ENCODE peak calls at places on chromosomes 16 and 17, in ten cellular contexts. One of them, this sample, is unnamed.

GRCh38 chr17:59527325-59527917 is 38.0 kb upstream of the DHX40 start:
- DNase-seq in naive B cell: no peak
- DNase-seq in endothelial cell: no peak
- DNase-seq in neural crest cell: no peak
- DNase-seq in AG09309: no peak
- DNase-seq in fibroblast of pulmonary artery: no peak
- DNase-seq in gastrocnemius medialis: no peak
- DNase-seq in HS-5: no peak
- DNase-seq in activated CD8-positive, alpha-beta memory T cell treated with anti-CD3 and anti-CD28 coated beads for 1 hour: no peak
- DNase-seq in activated CD8-positive, alpha-beta T cell treated with anti-CD3 and anti-CD28 coated beads, Interleukin-2, amount 10 ng/mL, durations not matched to agents 7 days and 5 days: no peak
- DNase-seq in this sample: no peak

GRCh38 chr17:263271-263670 is 81.8 kb upstream of the DOC2B start:
- DNase-seq in HS-5: no peak
- DNase-seq in fibroblast of pulmonary artery: no peak
- DNase-seq in activated CD8-positive, alpha-beta T cell treated with anti-CD3 and anti-CD28 coated beads, Interleukin-2, amount 10 ng/mL, durations not matched to agents 7 days and 5 days: no peak
- DNase-seq in endothelial cell: no peak
- DNase-seq in gastrocnemius medialis: no peak
- DNase-seq in naive B cell: no peak
- DNase-seq in neural crest cell: no peak
- DNase-seq in AG09309: no peak
- DNase-seq in activated CD8-positive, alpha-beta memory T cell treated with anti-CD3 and anti-CD28 coated beads for 1 hour: no peak
- DNase-seq in this sample: peak; percentile 0

GRCh38 chr16:65481956-65482355 is 360.1 kb upstream of the CDH11 start:
- DNase-seq in naive B cell: no peak
- DNase-seq in AG09309: no peak
- DNase-seq in activated CD8-positive, alpha-beta memory T cell treated with anti-CD3 and anti-CD28 coated beads for 1 hour: no peak
- DNase-seq in activated CD8-positive, alpha-beta T cell treated with anti-CD3 and anti-CD28 coated beads, Interleukin-2, amount 10 ng/mL, durations not matched to agents 7 days and 5 days: no peak
- DNase-seq in HS-5: no peak
- DNase-seq in neural crest cell: no peak
- DNase-seq in fibroblast of pulmonary artery: no peak
- DNase-seq in endothelial cell: no peak
- DNase-seq in gastrocnemius medialis: no peak
- DNase-seq in this sample: no peak

GRCh38 chr16:1523581-1524245 is 9.8 kb upstream of the TMEM204 start:
- DNase-seq in gastrocnemius medialis: no peak
- DNase-seq in neural crest cell: no peak
- DNase-seq in fibroblast of pulmonary artery: no peak
- DNase-seq in HS-5: no peak
- DNase-seq in endothelial cell: no peak
- DNase-seq in activated CD8-positive, alpha-beta T cell treated with anti-CD3 and anti-CD28 coated beads, Interleukin-2, amount 10 ng/mL, durations not matched to agents 7 days and 5 days: no peak
- DNase-seq in naive B cell: no peak
- DNase-seq in AG09309: no peak
- DNase-seq in activated CD8-positive, alpha-beta memory T cell treated with anti-CD3 and anti-CD28 coated beads for 1 hour: no peak
- DNase-seq in this sample: no peak

GRCh38 chr16:2102471-2102870 is 33.2 kb downstream of the PKD1 start:
- DNase-seq in AG09309: no peak
- DNase-seq in naive B cell: no peak
- DNase-seq in endothelial cell: no peak
- DNase-seq in activated CD8-positive, alpha-beta T cell treated with anti-CD3 and anti-CD28 coated beads, Interleukin-2, amount 10 ng/mL, durations not matched to agents 7 days and 5 days: no peak
- DNase-seq in HS-5: no peak
- DNase-seq in gastrocnemius medialis: no peak
- DNase-seq in fibroblast of pulmonary artery: no peak
- DNase-seq in activated CD8-positive, alpha-beta memory T cell treated with anti-CD3 and anti-CD28 coated beads for 1 hour: no peak
- DNase-seq in neural crest cell: no peak
- DNase-seq in this sample: no peak

GRCh38 chr17:42055003-42055402 is 4.6 kb upstream of the C17orf113 start:
- DNase-seq in gastrocnemius medialis: no peak
- DNase-seq in activated CD8-positive, alpha-beta memory T cell treated with anti-CD3 and anti-CD28 coated beads for 1 hour: no peak
- DNase-seq in neural crest cell: no peak
- DNase-seq in fibroblast of pulmonary artery: no peak
- DNase-seq in endothelial cell: no peak
- DNase-seq in naive B cell: no peak
- DNase-seq in activated CD8-positive, alpha-beta T cell treated with anti-CD3 and anti-CD28 coated beads, Interleukin-2, amount 10 ng/mL, durations not matched to agents 7 days and 5 days: no peak
- DNase-seq in AG09309: no peak
- DNase-seq in HS-5: no peak
- DNase-seq in this sample: no peak

GRCh38 chr17:79183221-79184158 is 108.9 kb downstream of the ENGASE start:
- DNase-seq in neural crest cell: peak; percentile 38
- DNase-seq in activated CD8-positive, alpha-beta memory T cell treated with anti-CD3 and anti-CD28 coated beads for 1 hour: no peak
- DNase-seq in HS-5: no peak
- DNase-seq in fibroblast of pulmonary artery: no peak
- DNase-seq in endothelial cell: peak; percentile 70
- DNase-seq in activated CD8-positive, alpha-beta T cell treated with anti-CD3 and anti-CD28 coated beads, Interleukin-2, amount 10 ng/mL, durations not matched to agents 7 days and 5 days: no peak
- DNase-seq in naive B cell: no peak
- DNase-seq in AG09309: no peak
- DNase-seq in gastrocnemius medialis: no peak
- DNase-seq in this sample: peak; percentile 87

GRCh38 chr16:2777231-2777902 is at the start of gene ELOB:
- DNase-seq in HS-5: no peak
- DNase-seq in activated CD8-positive, alpha-beta T cell treated with anti-CD3 and anti-CD28 coated beads, Interleukin-2, amount 10 ng/mL, durations not matched to agents 7 days and 5 days: peak; percentile 91
- DNase-seq in AG09309: no peak
- DNase-seq in activated CD8-positive, alpha-beta memory T cell treated with anti-CD3 and anti-CD28 coated beads for 1 hour: peak; percentile 64
- DNase-seq in fibroblast of pulmonary artery: peak; percentile 75
- DNase-seq in gastrocnemius medialis: peak; percentile 82
- DNase-seq in neural crest cell: peak; percentile 78
- DNase-seq in endothelial cell: peak; percentile 91
- DNase-seq in naive B cell: peak; percentile 87
- DNase-seq in this sample: peak; percentile 86

GRCh38 chr17:61361084-61361483 is 38.6 kb upstream of the TBX2 start:
- DNase-seq in HS-5: peak; percentile 64
- DNase-seq in AG09309: peak; percentile 65
- DNase-seq in gastrocnemius medialis: no peak
- DNase-seq in activated CD8-positive, alpha-beta memory T cell treated with anti-CD3 and anti-CD28 coated beads for 1 hour: no peak
- DNase-seq in activated CD8-positive, alpha-beta T cell treated with anti-CD3 and anti-CD28 coated beads, Interleukin-2, amount 10 ng/mL, durations not matched to agents 7 days and 5 days: no peak
- DNase-seq in fibroblast of pulmonary artery: peak; percentile 88
- DNase-seq in endothelial cell: no peak
- DNase-seq in naive B cell: no peak
- DNase-seq in neural crest cell: no peak
- DNase-seq in this sample: no peak

GRCh38 chr17:40180694-40181093 is 3.4 kb downstream of the RAPGEFL1 start:
- DNase-seq in endothelial cell: no peak
- DNase-seq in naive B cell: no peak
- DNase-seq in neural crest cell: no peak
- DNase-seq in activated CD8-positive, alpha-beta T cell treated with anti-CD3 and anti-CD28 coated beads, Interleukin-2, amount 10 ng/mL, durations not matched to agents 7 days and 5 days: no peak
- DNase-seq in gastrocnemius medialis: peak; percentile 32
- DNase-seq in AG09309: no peak
- DNase-seq in HS-5: no peak
- DNase-seq in activated CD8-positive, alpha-beta memory T cell treated with anti-CD3 and anti-CD28 coated beads for 1 hour: no peak
- DNase-seq in fibroblast of pulmonary artery: no peak
- DNase-seq in this sample: no peak

GRCh38 chr17:4160294-4160859 is 17.4 kb downstream of the CYB5D2 start:
- DNase-seq in gastrocnemius medialis: no peak
- DNase-seq in activated CD8-positive, alpha-beta T cell treated with anti-CD3 and anti-CD28 coated beads, Interleukin-2, amount 10 ng/mL, durations not matched to agents 7 days and 5 days: no peak
- DNase-seq in fibroblast of pulmonary artery: no peak
- DNase-seq in activated CD8-positive, alpha-beta memory T cell treated with anti-CD3 and anti-CD28 coated beads for 1 hour: no peak
- DNase-seq in HS-5: no peak
- DNase-seq in neural crest cell: no peak
- DNase-seq in endothelial cell: no peak
- DNase-seq in AG09309: no peak
- DNase-seq in naive B cell: no peak
- DNase-seq in this sample: no peak